ENCODE peak calls at places on chromosomes 5 and 9, in eight cellular contexts. One of them, this sample, is unnamed.

GRCh38 chr5:138160706-138161105 is 17.7 kb downstream of the BRD8 start:
- DNase-seq in amniotic stem cell: no peak
- DNase-seq in CD4-positive, CD25-positive, alpha-beta regulatory T cell: no peak
- DNase-seq in left ventricle myocardium superior: no peak
- DNase-seq in RPMI7951: no peak
- DNase-seq in iris pigment epithelial cell: no peak
- DNase-seq in left cardiac atrium: no peak
- DNase-seq in A549: no peak
- DNase-seq in this sample: no peak

GRCh38 chr9:134963546-134963945 is 45.8 kb upstream of the FCN1 start:
- DNase-seq in amniotic stem cell: no peak
- DNase-seq in RPMI7951: no peak
- DNase-seq in left cardiac atrium: no peak
- DNase-seq in CD4-positive, CD25-positive, alpha-beta regulatory T cell: no peak
- DNase-seq in iris pigment epithelial cell: no peak
- DNase-seq in A549: no peak
- DNase-seq in left ventricle myocardium superior: no peak
- DNase-seq in this sample: no peak

GRCh38 chr5:152673601-152674000 is 268.5 kb upstream of the NMUR2 start:
- DNase-seq in iris pigment epithelial cell: no peak
- DNase-seq in left ventricle myocardium superior: no peak
- DNase-seq in amniotic stem cell: no peak
- DNase-seq in left cardiac atrium: no peak
- DNase-seq in A549: no peak
- DNase-seq in CD4-positive, CD25-positive, alpha-beta regulatory T cell: no peak
- DNase-seq in RPMI7951: no peak
- DNase-seq in this sample: no peak

GRCh38 chr5:100551183-100551582 is 16.0 kb downstream of the FAM174A start:
- DNase-seq in RPMI7951: no peak
- DNase-seq in A549: no peak
- DNase-seq in left ventricle myocardium superior: no peak
- DNase-seq in CD4-positive, CD25-positive, alpha-beta regulatory T cell: no peak
- DNase-seq in iris pigment epithelial cell: no peak
- DNase-seq in left cardiac atrium: no peak
- DNase-seq in amniotic stem cell: no peak
- DNase-seq in this sample: no peak

GRCh38 chr5:154209591-154210081 is 19.1 kb downstream of the GALNT10 start:
- DNase-seq in RPMI7951: no peak
- DNase-seq in iris pigment epithelial cell: peak
- DNase-seq in CD4-positive, CD25-positive, alpha-beta regulatory T cell: no peak
- DNase-seq in left cardiac atrium: no peak
- DNase-seq in A549: no peak
- DNase-seq in left ventricle myocardium superior: no peak
- DNase-seq in amniotic stem cell: no peak
- DNase-seq in this sample: peak

GRCh38 chr9:110180713-110181434 is 27.1 kb downstream of the C9orf152 start:
- DNase-seq in left ventricle myocardium superior: peak
- DNase-seq in left cardiac atrium: peak
- DNase-seq in RPMI7951: peak
- DNase-seq in A549: peak
- DNase-seq in iris pigment epithelial cell: peak
- DNase-seq in CD4-positive, CD25-positive, alpha-beta regulatory T cell: no peak
- DNase-seq in amniotic stem cell: no peak
- DNase-seq in this sample: no peak

GRCh38 chr5:131589510-131590348 is 45.3 kb downstream of the RAPGEF6 start:
- DNase-seq in RPMI7951: peak
- DNase-seq in A549: peak
- DNase-seq in amniotic stem cell: peak
- DNase-seq in CD4-positive, CD25-positive, alpha-beta regulatory T cell: peak
- DNase-seq in left cardiac atrium: no peak
- DNase-seq in left ventricle myocardium superior: no peak
- DNase-seq in iris pigment epithelial cell: peak
- DNase-seq in this sample: peak

GRCh38 chr9:34994429-34995287 is 5.1 kb downstream of the DNAJB5 start:
- DNase-seq in left ventricle myocardium superior: no peak
- DNase-seq in left cardiac atrium: no peak
- DNase-seq in amniotic stem cell: no peak
- DNase-seq in iris pigment epithelial cell: peak
- DNase-seq in RPMI7951: peak
- DNase-seq in A549: peak
- DNase-seq in CD4-positive, CD25-positive, alpha-beta regulatory T cell: no peak
- DNase-seq in this sample: peak

GRCh38 chr9:114178076-114178475 is 22.7 kb downstream of the COL27A1 start:
- DNase-seq in CD4-positive, CD25-positive, alpha-beta regulatory T cell: no peak
- DNase-seq in left cardiac atrium: no peak
- DNase-seq in amniotic stem cell: no peak
- DNase-seq in RPMI7951: no peak
- DNase-seq in left ventricle myocardium superior: no peak
- DNase-seq in A549: no peak
- DNase-seq in iris pigment epithelial cell: no peak
- DNase-seq in this sample: no peak

GRCh38 chr9:16986441-16987387 is 116.2 kb upstream of the BNC2 start:
- DNase-seq in amniotic stem cell: no peak
- DNase-seq in CD4-positive, CD25-positive, alpha-beta regulatory T cell: no peak
- DNase-seq in iris pigment epithelial cell: peak
- DNase-seq in RPMI7951: peak
- DNase-seq in left ventricle myocardium superior: no peak
- DNase-seq in left cardiac atrium: no peak
- DNase-seq in A549: no peak
- DNase-seq in this sample: no peak

GRCh38 chr5:96562614-96563013 is 99.6 kb upstream of the CAST start:
- DNase-seq in A549: no peak
- DNase-seq in RPMI7951: no peak
- DNase-seq in CD4-positive, CD25-positive, alpha-beta regulatory T cell: no peak
- DNase-seq in left cardiac atrium: no peak
- DNase-seq in iris pigment epithelial cell: peak
- DNase-seq in amniotic stem cell: peak
- DNase-seq in left ventricle myocardium superior: no peak
- DNase-seq in this sample: no peak

GRCh38 chr9:33687779-33688178 is 107.6 kb upstream of the PRSS3 start:
- DNase-seq in left cardiac atrium: peak
- DNase-seq in A549: peak
- DNase-seq in CD4-positive, CD25-positive, alpha-beta regulatory T cell: no peak
- DNase-seq in iris pigment epithelial cell: peak
- DNase-seq in amniotic stem cell: no peak
- DNase-seq in RPMI7951: no peak
- DNase-seq in left ventricle myocardium superior: no peak
- DNase-seq in this sample: no peak

GRCh38 chr5:181160144-181160754 is 12.9 kb downstream of the OR2V2 start:
- DNase-seq in amniotic stem cell: peak
- DNase-seq in RPMI7951: peak
- DNase-seq in left ventricle myocardium superior: peak
- DNase-seq in left cardiac atrium: peak
- DNase-seq in CD4-positive, CD25-positive, alpha-beta regulatory T cell: peak
- DNase-seq in A549: peak
- DNase-seq in iris pigment epithelial cell: peak
- DNase-seq in this sample: peak

GRCh38 chr9:32525506-32525905 is 490 bp downstream of the RIGI start:
- DNase-seq in amniotic stem cell: no peak
- DNase-seq in left ventricle myocardium superior: no peak
- DNase-seq in iris pigment epithelial cell: peak
- DNase-seq in CD4-positive, CD25-positive, alpha-beta regulatory T cell: no peak
- DNase-seq in RPMI7951: peak
- DNase-seq in left cardiac atrium: no peak
- DNase-seq in A549: no peak
- DNase-seq in this sample: peak

GRCh38 chr5:115962565-115963402 is 509 bp downstream of the LVRN start:
- DNase-seq in RPMI7951: no peak
- DNase-seq in amniotic stem cell: no peak
- DNase-seq in iris pigment epithelial cell: peak
- DNase-seq in A549: no peak
- DNase-seq in left cardiac atrium: peak
- DNase-seq in CD4-positive, CD25-positive, alpha-beta regulatory T cell: no peak
- DNase-seq in left ventricle myocardium superior: peak
- DNase-seq in this sample: no peak

GRCh38 chr5:127647361-127647958 is 1.4 kb upstream of the CTXN3 start:
- DNase-seq in left cardiac atrium: no peak
- DNase-seq in iris pigment epithelial cell: no peak
- DNase-seq in amniotic stem cell: no peak
- DNase-seq in CD4-positive, CD25-positive, alpha-beta regulatory T cell: no peak
- DNase-seq in A549: no peak
- DNase-seq in left ventricle myocardium superior: no peak
- DNase-seq in RPMI7951: no peak
- DNase-seq in this sample: no peak

GRCh38 chr5:157870837-157871834 is 12.2 kb upstream of the CLINT1 start:
- DNase-seq in RPMI7951: peak
- DNase-seq in A549: peak
- DNase-seq in iris pigment epithelial cell: peak
- DNase-seq in left cardiac atrium: peak
- DNase-seq in amniotic stem cell: peak
- DNase-seq in CD4-positive, CD25-positive, alpha-beta regulatory T cell: no peak
- DNase-seq in left ventricle myocardium superior: no peak
- DNase-seq in this sample: peak

GRCh38 chr9:79662553-79662956 is 90.8 kb downstream of the TLE4 start:
- DNase-seq in iris pigment epithelial cell: peak
- DNase-seq in left cardiac atrium: no peak
- DNase-seq in amniotic stem cell: no peak
- DNase-seq in A549: no peak
- DNase-seq in RPMI7951: peak
- DNase-seq in CD4-positive, CD25-positive, alpha-beta regulatory T cell: no peak
- DNase-seq in left ventricle myocardium superior: no peak
- DNase-seq in this sample: peak

GRCh38 chr9:6355728-6356127 is 27.6 kb downstream of the TPD52L3 start:
- DNase-seq in left ventricle myocardium superior: no peak
- DNase-seq in RPMI7951: peak
- DNase-seq in CD4-positive, CD25-positive, alpha-beta regulatory T cell: no peak
- DNase-seq in iris pigment epithelial cell: peak
- DNase-seq in A549: no peak
- DNase-seq in amniotic stem cell: no peak
- DNase-seq in left cardiac atrium: no peak
- DNase-seq in this sample: no peak

GRCh38 chr5:113447651-113448050 is 12.9 kb upstream of the TSSK1B start:
- DNase-seq in left cardiac atrium: no peak
- DNase-seq in RPMI7951: peak
- DNase-seq in amniotic stem cell: no peak
- DNase-seq in left ventricle myocardium superior: no peak
- DNase-seq in CD4-positive, CD25-positive, alpha-beta regulatory T cell: no peak
- DNase-seq in A549: no peak
- DNase-seq in iris pigment epithelial cell: no peak
- DNase-seq in this sample: no peak

GRCh38 chr9:93254806-93255519 is 71.0 kb downstream of the WNK2 start:
- DNase-seq in RPMI7951: no peak
- DNase-seq in amniotic stem cell: no peak
- DNase-seq in A549: no peak
- DNase-seq in left ventricle myocardium superior: no peak
- DNase-seq in CD4-positive, CD25-positive, alpha-beta regulatory T cell: no peak
- DNase-seq in left cardiac atrium: no peak
- DNase-seq in iris pigment epithelial cell: no peak
- DNase-seq in this sample: no peak

GRCh38 chr5:36152324-36153298 is 700 bp downstream of the SKP2 start:
- DNase-seq in RPMI7951: peak
- DNase-seq in iris pigment epithelial cell: peak
- DNase-seq in left ventricle myocardium superior: no peak
- DNase-seq in CD4-positive, CD25-positive, alpha-beta regulatory T cell: peak
- DNase-seq in A549: no peak
- DNase-seq in amniotic stem cell: no peak
- DNase-seq in left cardiac atrium: no peak
- DNase-seq in this sample: peak

GRCh38 chr5:13946111-13946510 is 1.6 kb upstream of the DNAH5 start:
- DNase-seq in left ventricle myocardium superior: no peak
- DNase-seq in left cardiac atrium: no peak
- DNase-seq in amniotic stem cell: no peak
- DNase-seq in RPMI7951: peak
- DNase-seq in iris pigment epithelial cell: no peak
- DNase-seq in CD4-positive, CD25-positive, alpha-beta regulatory T cell: no peak
- DNase-seq in A549: no peak
- DNase-seq in this sample: no peak

GRCh38 chr5:173242079-173242478 is 7.1 kb upstream of the NKX2-5 start:
- DNase-seq in amniotic stem cell: no peak
- DNase-seq in CD4-positive, CD25-positive, alpha-beta regulatory T cell: no peak
- DNase-seq in left cardiac atrium: no peak
- DNase-seq in iris pigment epithelial cell: no peak
- DNase-seq in A549: no peak
- DNase-seq in RPMI7951: no peak
- DNase-seq in left ventricle myocardium superior: no peak
- DNase-seq in this sample: no peak

GRCh38 chr5:95646569-95647330 is at the start of gene RFESD:
- DNase-seq in A549: peak
- DNase-seq in iris pigment epithelial cell: peak
- DNase-seq in CD4-positive, CD25-positive, alpha-beta regulatory T cell: peak
- DNase-seq in RPMI7951: peak
- DNase-seq in left ventricle myocardium superior: peak
- DNase-seq in amniotic stem cell: peak
- DNase-seq in left cardiac atrium: peak
- DNase-seq in this sample: peak

GRCh38 chr9:125883548-125883947 is 136.4 kb downstream of the PBX3 start:
- DNase-seq in amniotic stem cell: no peak
- DNase-seq in iris pigment epithelial cell: no peak
- DNase-seq in A549: no peak
- DNase-seq in left ventricle myocardium superior: no peak
- DNase-seq in CD4-positive, CD25-positive, alpha-beta regulatory T cell: no peak
- DNase-seq in RPMI7951: no peak
- DNase-seq in left cardiac atrium: no peak
- DNase-seq in this sample: no peak

GRCh38 chr9:126218726-126219125 is 107.9 kb upstream of the MVB12B start:
- DNase-seq in A549: no peak
- DNase-seq in left cardiac atrium: no peak
- DNase-seq in CD4-positive, CD25-positive, alpha-beta regulatory T cell: no peak
- DNase-seq in RPMI7951: no peak
- DNase-seq in left ventricle myocardium superior: no peak
- DNase-seq in amniotic stem cell: no peak
- DNase-seq in iris pigment epithelial cell: no peak
- DNase-seq in this sample: no peak

GRCh38 chr9:114958021-114958846 is 27.8 kb upstream of the TNFSF8 start:
- DNase-seq in left cardiac atrium: peak
- DNase-seq in iris pigment epithelial cell: no peak
- DNase-seq in CD4-positive, CD25-positive, alpha-beta regulatory T cell: no peak
- DNase-seq in RPMI7951: peak
- DNase-seq in left ventricle myocardium superior: peak
- DNase-seq in amniotic stem cell: no peak
- DNase-seq in A549: no peak
- DNase-seq in this sample: no peak

GRCh38 chr9:123597073-123597472 is 241.1 kb downstream of the CRB2 start:
- DNase-seq in CD4-positive, CD25-positive, alpha-beta regulatory T cell: no peak
- DNase-seq in RPMI7951: no peak
- DNase-seq in left ventricle myocardium superior: no peak
- DNase-seq in A549: no peak
- DNase-seq in left cardiac atrium: no peak
- DNase-seq in amniotic stem cell: no peak
- DNase-seq in iris pigment epithelial cell: no peak
- DNase-seq in this sample: no peak

GRCh38 chr5:10885026-10885425 is 124.0 kb upstream of the DAP start:
- DNase-seq in CD4-positive, CD25-positive, alpha-beta regulatory T cell: no peak
- DNase-seq in left cardiac atrium: no peak
- DNase-seq in amniotic stem cell: no peak
- DNase-seq in left ventricle myocardium superior: no peak
- DNase-seq in RPMI7951: peak
- DNase-seq in A549: no peak
- DNase-seq in iris pigment epithelial cell: peak
- DNase-seq in this sample: no peak

GRCh38 chr9:35051069-35051967 is 21.1 kb downstream of the VCP start:
- DNase-seq in iris pigment epithelial cell: peak
- DNase-seq in left cardiac atrium: peak
- DNase-seq in RPMI7951: peak
- DNase-seq in A549: peak
- DNase-seq in CD4-positive, CD25-positive, alpha-beta regulatory T cell: peak
- DNase-seq in amniotic stem cell: no peak
- DNase-seq in left ventricle myocardium superior: peak
- DNase-seq in this sample: peak

GRCh38 chr9:72476617-72477375 is 44.6 kb upstream of the TMC1 start:
- DNase-seq in RPMI7951: peak
- DNase-seq in CD4-positive, CD25-positive, alpha-beta regulatory T cell: no peak
- DNase-seq in A549: peak
- DNase-seq in left ventricle myocardium superior: no peak
- DNase-seq in left cardiac atrium: no peak
- DNase-seq in amniotic stem cell: no peak
- DNase-seq in iris pigment epithelial cell: peak
- DNase-seq in this sample: no peak

GRCh38 chr5:7671420-7671819 is 179.5 kb downstream of the CFAP90 start:
- DNase-seq in left ventricle myocardium superior: no peak
- DNase-seq in RPMI7951: peak
- DNase-seq in left cardiac atrium: no peak
- DNase-seq in CD4-positive, CD25-positive, alpha-beta regulatory T cell: no peak
- DNase-seq in amniotic stem cell: no peak
- DNase-seq in A549: no peak
- DNase-seq in iris pigment epithelial cell: no peak
- DNase-seq in this sample: no peak

GRCh38 chr9:101536938-101537337 is 3.3 kb downstream of the RNF20 start:
- DNase-seq in amniotic stem cell: no peak
- DNase-seq in A549: no peak
- DNase-seq in CD4-positive, CD25-positive, alpha-beta regulatory T cell: no peak
- DNase-seq in iris pigment epithelial cell: peak
- DNase-seq in RPMI7951: peak
- DNase-seq in left cardiac atrium: no peak
- DNase-seq in left ventricle myocardium superior: no peak
- DNase-seq in this sample: peak